ENCODE peak calls at places on chromosomes 16 and 17, in five cellular contexts. C is G401, V is cardiac septum, Y is naive B cell, P is T47D. K is an unnamed sample.

GRCh38 chr16:64975821-64976220 is 146.0 kb downstream of the CDH11 start:
- DNase-seq in C (no peak), V (no peak), Y (no peak), P (no peak), K (no peak)

GRCh38 chr17:20033410-20033809 is 24.3 kb downstream of the SPECC1 start:
- DNase-seq in C (no peak), V (no peak), Y (no peak), P (no peak), K (no peak)

GRCh38 chr16:73047536-73048291 is at the start of gene ZFHX3:
- DNase-seq in C (no peak), V (no peak), Y (peak; percentile 76), P (peak; percentile 87), K (peak; percentile 84)

GRCh38 chr16:87330257-87330624 is 13.0 kb upstream of the C16orf95 start:
- DNase-seq in C (peak; percentile 5), V (no peak), Y (no peak), P (no peak), K (no peak)

GRCh38 chr17:48577330-48577945 is 712 bp downstream of the HOXB4 start:
- DNase-seq in C (no peak), V (no peak), Y (no peak), P (no peak), K (no peak)

GRCh38 chr17:50064253-50064991 is 8.5 kb downstream of the ITGA3 start:
- DNase-seq in C (no peak), V (no peak), Y (no peak), P (no peak), K (no peak)

GRCh38 chr16:57626420-57627170 is 1.8 kb upstream of the ADGRG1 start:
- DNase-seq in C (peak; percentile 35), V (no peak), Y (no peak), P (no peak), K (no peak)

GRCh38 chr17:73292031-73292531 is 19.7 kb downstream of the CDC42EP4 start:
- DNase-seq in C (no peak), V (peak; percentile 88), Y (no peak), P (no peak), K (no peak)

GRCh38 chr16:49015189-49015540 is 266.5 kb downstream of the CBLN1 start:
- DNase-seq in C (no peak), V (no peak), Y (no peak), P (no peak), K (no peak)

GRCh38 chr16:72355561-72355960 is 183.6 kb upstream of the PMFBP1 start:
- DNase-seq in C (no peak), V (no peak), Y (no peak), P (no peak), K (no peak)

GRCh38 chr16:61814716-61815347 is 221.4 kb downstream of the CDH8 start:
- DNase-seq in C (no peak), V (no peak), Y (no peak), P (no peak), K (no peak)

GRCh38 chr16:984736-985135 is 3.2 kb downstream of the SOX8 start:
- DNase-seq in C (no peak), V (no peak), Y (no peak), P (no peak), K (no peak)

K was measured in GM06990.